ENCODE peak calls at places on chromosomes 2 and 18, in eight cellular contexts. P is EH, U is T-helper 17 cell, A is activated T-cell treated with anti-CD3 and anti-CD28 coated beads for 24 hours, J is adipocyte, O is left kidney, L is fibroblast of the aortic adventitia, H is NAMALWA. K is an unnamed sample.

GRCh38 chr2:177585234-177585863 is 192.8 kb downstream of the AGPS start:
- DNase-seq in P (no peak), U (no peak), A (no peak), J (no peak), O (no peak), L (no peak), H (no peak), K (no peak)

GRCh38 chr2:144630459-144631215 is 110.7 kb upstream of the ZEB2 start:
- DNase-seq in P (peak), U (no peak), A (no peak), J (no peak), O (no peak), L (no peak), H (no peak), K (no peak)

GRCh38 chr2:31354837-31355236 is 59.7 kb downstream of the XDH start:
- DNase-seq in P (peak), U (no peak), A (no peak), J (peak), O (no peak), L (peak), H (peak), K (peak)

GRCh38 chr18:60064271-60064670 is 164.5 kb downstream of the PMAIP1 start:
- DNase-seq in P (peak), U (no peak), A (no peak), J (no peak), O (no peak), L (no peak), H (no peak), K (peak)

GRCh38 chr2:5977477-5977876 is 285.3 kb downstream of the SOX11 start:
- DNase-seq in P (no peak), U (no peak), A (no peak), J (no peak), O (no peak), L (no peak), H (no peak), K (no peak)

GRCh38 chr2:207584952-207585351 is 40.2 kb downstream of the METTL21A start:
- DNase-seq in P (no peak), U (no peak), A (no peak), J (no peak), O (no peak), L (no peak), H (no peak), K (no peak)

GRCh38 chr2:11411768-11412448 is 54.1 kb downstream of the E2F6 start:
- DNase-seq in P (peak), U (no peak), A (no peak), J (peak), O (peak), L (peak), H (no peak), K (peak)

GRCh38 chr18:10715791-10716190 is 190.0 kb downstream of the NAPG start:
- DNase-seq in P (peak), U (no peak), A (no peak), J (peak), O (no peak), L (peak), H (no peak), K (peak)

K was measured in HCEC 1CT.